ENCODE peak calls at places on chromosomes 5 and 9, in eight cellular contexts. G is Karpas-422, K is BE2C, V is aorta, R is gastrocnemius medialis, H is adrenal gland, S is GM23248, Y is K562. T is an unnamed sample. For H3K36me3 and H3K4me1, the result is how much of the 10 kb centered on the place peaks cover.

GRCh38 chr5:125227333-125228075 is 481.1 kb upstream of the ZNF608 start:
- DNase-seq in G (no peak), K (peak), V (no peak), R (no peak), H (no peak), S (peak), Y (no peak), T (peak)

GRCh38 chr5:126801992-126802294 is 25.0 kb downstream of the LMNB1 start:
- DNase-seq in G (peak), K (no peak), V (no peak), R (no peak), H (no peak), S (peak), Y (no peak), T (no peak)

GRCh38 chr5:102754499-102755424 is at the start of gene PAM:
- DNase-seq in G (peak), K (peak), V (peak), R (peak), H (peak), S (peak), Y (peak), T (peak)

GRCh38 chr9:94936411-94936810 is 209.9 kb downstream of the AOPEP start:
- DNase-seq in G (no peak), K (no peak), V (no peak), R (no peak), H (no peak), S (no peak), Y (no peak), T (no peak)

GRCh38 chr9:124696101-124696500 is 75.0 kb downstream of the NR6A1 start:
- DNase-seq in G (no peak), K (no peak), V (no peak), R (no peak), H (no peak), S (peak), Y (no peak), T (peak)

GRCh38 chr9:107176701-107177100 is 106.4 kb upstream of the RAD23B start:
- DNase-seq in G (no peak), K (peak), V (no peak), R (no peak), H (no peak), S (peak), Y (no peak), T (no peak)

GRCh38 chr9:109319072-109319630 is 1.7 kb downstream of the EPB41L4B start:
- DNase-seq in G (no peak), K (no peak), V (no peak), R (no peak), H (no peak), S (no peak), Y (no peak), T (no peak)

GRCh38 chr5:133324926-133325325 is 273.1 kb downstream of the HSPA4 start:
- DNase-seq in G (no peak), K (no peak), V (peak), R (no peak), H (no peak), S (no peak), Y (no peak), T (no peak)

GRCh38 chr5:90529939-90530677 is 724 bp upstream of the LYSMD3 start:
- DNase-seq in G (peak), K (peak), V (peak), R (peak), H (peak), S (peak), Y (peak), T (peak)

GRCh38 chr5:27020965-27021364 is 17.4 kb downstream of the CDH9 start:
- DNase-seq in G (peak), K (no peak), V (no peak), R (no peak), H (no peak), S (peak), Y (no peak), T (no peak)

GRCh38 chr9:34809504-34810186 is 99.7 kb upstream of the CCL21 start:
- DNase-seq in G (no peak), K (no peak), V (no peak), R (no peak), H (no peak), S (peak), Y (peak), T (no peak)

GRCh38 chr9:21611896-21612295 is 129.8 kb upstream of the IFNE start:
- DNase-seq in G (no peak), K (no peak), V (no peak), R (no peak), H (no peak), S (peak), Y (no peak), T (no peak)

GRCh38 chr5:90134381-90134780 is 275.2 kb downstream of the CETN3 start:
- DNase-seq in G (no peak), K (no peak), V (no peak), R (no peak), H (no peak), S (no peak), Y (no peak), T (no peak)

GRCh38 chr5:136205061-136205702 is 12.2 kb upstream of the SMIM32 start:
- DNase-seq in G (no peak), K (no peak), V (no peak), R (no peak), H (no peak), S (no peak), Y (no peak), T (no peak)

GRCh38 chr5:42944989-42945388 is 95.1 kb downstream of the ANXA2R start:
- DNase-seq in G (no peak), K (no peak), V (no peak), R (no peak), H (no peak), S (peak), Y (no peak), T (peak)

GRCh38 chr5:12985142-12985541 is 959.3 kb downstream of the DNAH5 start:
- DNase-seq in G (no peak), K (no peak), V (no peak), R (no peak), H (no peak), S (no peak), Y (no peak), T (no peak)

GRCh38 chr5:147532157-147532556 is 22.3 kb upstream of the DPYSL3 start:
- DNase-seq in G (no peak), K (no peak), V (no peak), R (no peak), H (no peak), S (no peak), Y (no peak), T (no peak)

GRCh38 chr9:85603920-85604319 is 137.8 kb downstream of the AGTPBP1 start:
- DNase-seq in G (no peak), K (no peak), V (no peak), R (no peak), H (no peak), S (no peak), Y (no peak), T (no peak)

GRCh38 chr9:126734877-126735276 is 70.0 kb upstream of the ZBTB43 start:
- DNase-seq in G (no peak), K (no peak), V (no peak), R (no peak), H (no peak), S (no peak), Y (no peak), T (no peak)

GRCh38 chr5:150601774-150602345 is 38.6 kb upstream of the SYNPO start:
- DNase-seq in G (no peak), K (no peak), V (peak), R (no peak), H (no peak), S (no peak), Y (no peak), T (no peak)

GRCh38 chr5:13566903-13567339 is 377.6 kb downstream of the DNAH5 start:
- DNase-seq in G (no peak), K (no peak), V (no peak), R (no peak), H (no peak), S (peak), Y (no peak), T (no peak)

GRCh38 chr5:174556756-174557155 is 167.6 kb upstream of the MSX2 start:
- DNase-seq in G (no peak), K (no peak), V (no peak), R (no peak), H (no peak), S (no peak), Y (no peak), T (no peak)

DNA sequence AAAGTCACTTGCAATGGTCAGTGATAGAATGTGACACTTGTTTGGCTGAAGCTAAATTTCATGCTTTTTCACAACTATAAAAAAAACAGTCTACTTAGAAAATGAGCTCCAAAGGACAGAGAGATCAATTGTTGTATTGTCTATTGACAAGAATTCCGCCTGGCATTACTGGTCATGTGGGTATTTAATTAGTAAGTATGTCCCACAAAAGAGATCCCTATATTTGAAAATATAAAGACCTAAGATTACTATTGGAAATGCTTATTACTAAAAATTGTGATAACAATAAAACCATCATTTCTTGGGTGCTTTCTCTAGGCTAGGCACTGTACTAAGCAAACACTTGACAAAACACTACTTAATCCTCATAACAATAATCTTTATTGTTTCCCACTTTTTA is 745.2 kb upstream of the C9orf72 start:
- DNase-seq in G (no peak), K (no peak), V (no peak), R (no peak), H (no peak), S (no peak), Y (no peak), T (no peak)
- H3K36me3 ChIP-seq in G (under half), K (under half), V (under half), R (under half), H (under half), S (under half), Y (under half), T (under half)

GRCh38 chr5:68290260-68290674 is 74.7 kb downstream of the PIK3R1 start:
- DNase-seq in G (no peak), K (peak), V (no peak), R (peak), H (no peak), S (peak), Y (peak), T (no peak)
- H3K4me3 ChIP-seq in G (no peak), K (peak), V (no peak), R (peak), H (no peak), S (peak), Y (no peak), T (no peak)

GRCh38 chr5:32499261-32499660 is 54.7 kb upstream of the ZFR start:
- DNase-seq in G (no peak), K (no peak), V (no peak), R (no peak), H (no peak), S (no peak), Y (no peak), T (no peak)

GRCh38 chr5:32503261-32503660 is 58.7 kb upstream of the ZFR start:
- DNase-seq in G (no peak), K (no peak), V (no peak), R (no peak), H (no peak), S (no peak), Y (no peak), T (peak)

GRCh38 chr5:32500206-32500605 is 55.7 kb upstream of the ZFR start:
- DNase-seq in G (peak), K (no peak), V (no peak), R (no peak), H (no peak), S (no peak), Y (no peak), T (no peak)

GRCh38 chr5:32501071-32501470 is 56.5 kb upstream of the ZFR start:
- DNase-seq in G (no peak), K (no peak), V (no peak), R (no peak), H (no peak), S (no peak), Y (no peak), T (no peak)

DNA sequence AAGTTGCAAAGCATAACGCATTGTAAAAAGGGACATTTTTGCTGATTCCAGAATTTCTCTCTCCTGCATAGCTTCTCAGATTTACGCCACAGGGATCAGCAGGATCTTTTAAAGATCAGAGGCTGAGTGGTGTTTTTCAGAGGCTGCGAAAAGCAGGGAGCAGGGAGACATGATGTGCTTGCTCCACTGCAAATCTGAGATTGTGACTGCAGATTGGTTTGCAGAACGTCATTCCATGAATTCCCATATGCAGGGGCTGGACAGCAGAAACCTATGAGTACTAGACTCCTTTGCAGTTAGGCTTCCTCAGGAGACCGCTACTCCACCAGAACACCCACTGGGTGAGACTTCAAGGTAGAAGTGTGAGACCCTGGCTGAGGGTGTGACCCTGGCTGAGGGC is 57.1 kb upstream of the ZFR start:
- DNase-seq in G (no peak), K (no peak), V (no peak), R (no peak), H (no peak), S (no peak), Y (no peak), T (no peak)
- H3K4me1 ChIP-seq in G (under half), K (under half), V (under half), R (under half), H (under half), S (under half), Y (under half), T (under half)

DNA sequence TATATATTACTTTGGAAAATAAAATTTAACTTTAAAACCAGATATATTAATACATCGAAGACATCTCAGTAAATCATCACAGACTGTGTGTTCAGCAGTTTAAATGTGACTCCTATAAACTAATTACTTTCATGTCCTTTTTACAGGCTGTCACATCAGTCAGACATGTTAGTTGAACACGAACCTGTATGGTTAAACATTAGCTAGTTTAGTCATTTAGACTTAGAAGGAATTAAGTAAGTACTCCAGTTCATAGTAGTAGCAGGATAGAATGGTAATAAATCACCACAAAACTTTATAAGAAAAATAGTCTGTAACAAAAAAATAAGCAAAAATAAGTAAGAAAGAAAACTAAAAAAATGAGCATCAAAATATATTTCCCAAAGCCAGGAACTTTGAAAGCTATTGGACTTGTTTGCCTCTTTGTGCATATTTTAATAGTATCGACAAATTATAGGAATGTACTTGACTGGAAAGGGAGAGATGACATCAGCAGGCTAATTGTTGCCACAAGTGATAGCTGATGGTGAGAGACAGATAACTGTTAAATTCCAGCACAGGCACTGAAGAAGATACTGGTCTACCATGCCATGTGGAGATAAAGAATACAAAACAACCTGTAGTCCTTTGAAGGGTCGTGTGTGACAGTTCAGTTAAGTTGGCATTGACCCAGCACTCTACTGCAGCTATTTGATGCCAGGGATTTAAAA is 83.9 kb downstream of the RIC1 start:
- DNase-seq in G (no peak), K (no peak), V (no peak), R (no peak), H (no peak), S (no peak), Y (no peak), T (no peak)
- H3K36me3 ChIP-seq in G (under half), K (under half), V (under half), R (under half), H (under half), S (under half), Y (under half), T (under half)

T was measured in SJCRH30.